ENCODE peak calls at places on chromosomes 16 and 17, in four cellular contexts. I, S, H and M are unnamed samples.

GRCh38 chr17:980406-981291 is 1.1 kb upstream of the NXN start:
- DNase-seq in I (peak; percentile 89), S (peak; percentile 85), H (peak; percentile 58), M (peak; percentile 89)

GRCh38 chr17:29384901-29385300 is 5.3 kb upstream of the TAOK1 start:
- DNase-seq in I (peak; percentile 66), S (no peak), H (no peak), M (no peak)

GRCh38 chr17:4718276-4718675 is 7.8 kb downstream of the ARRB2 start:
- DNase-seq in I (no peak), S (no peak), H (no peak), M (no peak)

GRCh38 chr17:11908711-11909146 is 88.5 kb downstream of the ZNF18 start:
- DNase-seq in I (no peak), S (no peak), H (no peak), M (no peak)

GRCh38 chr16:88317619-88317977 is 65.2 kb upstream of the ZNF469 start:
- DNase-seq in I (no peak), S (no peak), H (no peak), M (peak; percentile 81)

GRCh38 chr17:603405-604193 is 111.0 kb downstream of the VPS53 start:
- DNase-seq in I (no peak), S (no peak), H (no peak), M (no peak)

GRCh38 chr16:85437161-85438052 is 175.7 kb upstream of the GSE1 start:
- DNase-seq in I (no peak), S (no peak), H (no peak), M (no peak)

GRCh38 chr16:1610841-1611653 is 825 bp downstream of the IFT140 start:
- DNase-seq in I (no peak), S (no peak), H (no peak), M (no peak)

GRCh38 chr16:86740817-86741799 is 162.8 kb downstream of the FOXL1 start:
- DNase-seq in I (peak; percentile 62), S (no peak), H (peak; percentile 72), M (peak; percentile 71)

GRCh38 chr16:28182183-28182582 is 29.6 kb downstream of the XPO6 start:
- DNase-seq in I (no peak), S (no peak), H (no peak), M (no peak)

GRCh38 chr17:75240394-75241142 is 20.8 kb downstream of the GGA3 start:
- DNase-seq in I (peak; percentile 77), S (peak; percentile 49), H (no peak), M (peak; percentile 44)

GRCh38 chr16:88019847-88020512 is 68.7 kb downstream of the BANP start:
- DNase-seq in I (no peak), S (no peak), H (no peak), M (no peak)

GRCh38 chr16:615122-615521 is 15.7 kb upstream of the WFIKKN1 start:
- DNase-seq in I (no peak), S (no peak), H (no peak), M (no peak)

GRCh38 chr17:55706808-55707773 is 15.6 kb downstream of the TMEM100 start:
- DNase-seq in I (no peak), S (no peak), H (no peak), M (no peak)

GRCh38 chr16:49453983-49454382 is 80.4 kb downstream of the C16orf78 start:
- DNase-seq in I (no peak), S (no peak), H (no peak), M (no peak)

GRCh38 chr17:52721932-52722331 is 563.4 kb upstream of the CA10 start:
- DNase-seq in I (no peak), S (no peak), H (no peak), M (no peak)

GRCh38 chr17:28258347-28258887 is 60.6 kb upstream of the TMEM97 start:
- DNase-seq in I (peak; percentile 36), S (no peak), H (no peak), M (no peak)

GRCh38 chr17:57900991-57901743 is 51.3 kb upstream of the MRPS23 start:
- DNase-seq in I (no peak), S (no peak), H (no peak), M (no peak)

DNA sequence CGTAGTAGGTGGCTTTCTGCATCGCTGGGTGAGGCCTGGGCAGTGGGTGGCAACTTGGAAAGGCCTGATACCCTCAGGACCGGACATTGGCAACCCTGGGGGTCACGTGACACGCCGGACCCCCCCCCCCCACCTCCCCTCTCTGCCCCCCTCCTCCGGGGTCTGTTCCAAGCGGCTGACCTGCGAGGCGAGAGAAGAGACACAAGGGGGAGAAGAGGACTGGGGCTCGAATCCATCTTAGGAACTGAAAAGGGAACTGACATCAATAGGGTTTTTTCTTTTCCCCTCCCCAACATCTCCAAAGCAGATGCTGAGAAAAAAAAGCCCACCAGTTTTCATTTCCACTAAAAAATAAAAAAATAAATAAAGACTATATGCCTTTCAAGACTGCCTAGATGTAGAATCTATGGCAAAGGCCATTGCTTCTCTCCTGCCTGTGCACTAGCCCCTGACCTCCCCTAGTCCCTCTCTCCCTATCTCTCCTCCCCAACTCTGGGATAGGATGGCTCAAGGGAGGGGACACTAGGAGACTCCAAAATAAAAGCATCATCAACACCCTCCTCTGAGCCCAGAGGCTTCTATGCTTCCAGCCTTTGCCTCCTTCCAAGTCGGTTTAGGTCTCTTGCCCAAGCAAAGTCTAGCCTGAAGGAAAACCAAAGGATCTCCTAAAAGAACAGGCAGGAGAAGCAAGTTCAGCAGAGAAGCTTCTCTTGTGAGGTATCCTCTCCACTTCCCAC is 7.7 kb upstream of the HOXB2 start:
- DNase-seq in I (no peak), S (no peak), H (no peak), M (no peak)
- H3K4me1 ChIP-seq in I (peaks cover 31% of the 10 kb centered on the region), S (no peaks in the 10 kb centered on the region), H (peaks cover 19% of the 10 kb centered on the region), M (peaks cover 77% of the 10 kb centered on the region)

GRCh38 chr17:81708739-81709185 is 3.3 kb upstream of the SLC25A10 start:
- DNase-seq in I (no peak), S (no peak), H (no peak), M (no peak)

GRCh38 chr17:81713004-81713555 is 996 bp downstream of the SLC25A10 start:
- DNase-seq in I (no peak), S (no peak), H (no peak), M (no peak)

GRCh38 chr17:81712468-81713003 is 452 bp downstream of the SLC25A10 start:
- DNase-seq in I (peak; percentile 63), S (peak; percentile 39), H (no peak), M (peak; percentile 54)

GRCh38 chr17:81711814-81712467 is at the start of gene SLC25A10:
- DNase-seq in I (peak; percentile 87), S (peak; percentile 75), H (peak; percentile 72), M (peak; percentile 79)

DNA sequence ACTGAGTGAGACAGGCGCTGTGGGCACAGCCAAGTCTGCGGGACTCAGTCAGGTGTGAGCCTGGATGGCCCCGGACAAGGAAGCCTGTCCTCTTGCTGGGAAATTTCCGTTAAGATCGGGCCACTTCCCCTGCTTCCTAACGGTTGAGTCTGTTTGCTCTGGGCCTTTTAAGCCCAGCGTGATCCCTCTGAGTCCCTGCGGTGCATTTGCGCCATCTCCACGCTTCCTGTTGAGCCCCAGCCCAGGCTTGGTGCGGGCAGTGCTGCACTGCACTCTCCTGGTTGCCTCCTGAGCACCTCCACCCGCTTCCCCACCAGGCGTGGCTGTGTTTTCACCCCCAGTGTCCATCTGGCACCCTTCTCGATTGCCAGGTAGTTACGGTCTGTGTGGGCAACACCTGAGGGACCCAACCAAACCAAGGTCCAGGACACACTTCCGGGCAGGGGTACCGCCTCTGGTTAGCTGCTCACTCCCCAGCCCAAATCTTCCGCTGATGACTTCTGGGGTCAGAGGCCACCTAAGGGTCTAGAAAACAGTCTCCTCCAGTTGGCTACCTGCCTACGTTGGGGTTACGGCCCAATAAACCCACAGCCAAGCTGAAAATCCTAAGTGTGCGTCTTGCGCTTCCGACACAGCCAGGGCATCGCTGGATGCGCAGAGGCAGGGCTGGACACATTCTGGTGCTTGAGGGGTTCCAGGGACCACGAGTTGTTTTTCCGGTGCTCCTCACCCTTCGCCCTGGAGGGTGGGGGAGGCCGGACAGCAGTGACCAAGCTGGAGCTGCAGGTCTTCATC is 1.4 kb upstream of the SLC25A10 start:
- DNase-seq in I (no peak), S (no peak), H (no peak), M (no peak)
- TF ChIP-seq CTCF in I (no peak), S (no peak), H (no peak), M (no peak)

GRCh38 chr17:42538482-42538881 is 2.4 kb downstream of the NAGLU start:
- DNase-seq in I (no peak), S (no peak), H (no peak), M (no peak)
- H3K4me1 ChIP-seq in I (peaks cover 30% of the 10 kb centered on the region), S (peaks cover 30% of the 10 kb centered on the region), H (peaks cover 28% of the 10 kb centered on the region), M (peaks cover 2% of the 10 kb centered on the region)

GRCh38 chr17:38906429-38907172 is 18.8 kb upstream of the LASP1NB start:
- DNase-seq in I (no peak), S (no peak), H (peak; percentile 10), M (no peak)
- TF ChIP-seq CTCF in I (no peak), S (no peak), H (no peak), M (no peak)

GRCh38 chr17:2795412-2796163 is 650 bp upstream of the RAP1GAP2 start:
- DNase-seq in I (no peak), S (no peak), H (no peak), M (no peak)
- H3K4me1 ChIP-seq in I (peaks cover 6% of the 10 kb centered on the region), S (peaks cover 30% of the 10 kb centered on the region), H (peaks cover 12% of the 10 kb centered on the region), M (no peaks in the 10 kb centered on the region)

DNA sequence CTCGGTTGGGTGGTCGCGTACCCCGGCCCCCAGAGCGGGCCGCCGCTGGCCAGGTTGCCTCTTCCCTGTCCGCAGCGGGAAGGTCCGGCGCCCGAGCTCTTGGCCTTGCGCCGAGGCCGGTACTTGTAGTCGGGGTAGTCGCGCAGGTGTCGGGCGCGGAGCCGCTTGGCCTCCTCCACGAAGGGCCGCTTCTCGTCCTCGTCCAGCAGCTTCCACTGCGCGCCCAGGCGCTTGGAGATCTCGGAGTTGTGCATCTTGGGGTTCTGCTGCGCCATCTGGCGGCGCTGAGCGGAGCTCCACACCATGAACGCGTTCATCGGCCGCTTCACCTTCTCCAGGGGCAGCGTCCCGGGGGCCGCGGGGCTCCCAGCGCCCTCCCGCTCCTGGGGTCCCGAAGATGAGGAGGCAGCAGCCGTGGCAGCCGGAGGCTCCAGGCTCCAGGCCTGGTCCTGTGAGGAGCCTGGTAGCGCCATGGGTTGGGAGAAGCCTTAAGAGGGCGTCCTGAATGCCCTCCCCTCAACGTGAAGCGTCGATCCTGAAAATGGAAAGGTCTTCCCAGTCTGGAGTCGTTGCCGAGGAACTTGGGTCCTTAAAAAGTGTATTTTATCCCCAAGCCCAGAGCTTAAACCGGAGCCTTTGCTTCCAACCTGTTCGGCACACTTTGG is 558 bp downstream of the SOX15 start:
- DNase-seq in I (peak; percentile 72), S (no peak), H (peak; percentile 87), M (peak; percentile 88)
- TF ChIP-seq CTCF in I (peak; percentile 46), S (no peak), H (peak; percentile 93), M (peak; percentile 83)

GRCh38 chr17:68320311-68320865 is 29.1 kb downstream of the ARSG start:
- DNase-seq in I (no peak), S (no peak), H (no peak), M (no peak)
- H3K4me1 ChIP-seq in I (peaks cover 11% of the 10 kb centered on the region), S (peaks cover 13% of the 10 kb centered on the region), H (peaks cover 19% of the 10 kb centered on the region), M (peaks cover 10% of the 10 kb centered on the region)